ENCODE peak calls at places on chromosomes 2 and 18, in ten cellular contexts. One of them, this sample, is unnamed.

GRCh38 chr2:61210332-61210981 is 48.5 kb downstream of the C2orf74 start:
- DNase-seq in M059J: peak
- DNase-seq in LNCaP clone FGC: no peak
- DNase-seq in GM13976: no peak
- DNase-seq in ovary: no peak
- DNase-seq in activated CD4-positive, alpha-beta T cell treated with anti-CD3 and anti-CD28 coated beads, Interleukin-2, amount 50 U/mL, for 4 hours: no peak
- DNase-seq in NCI-H1092 treated with DMSO at 0.1 percent for 48 hours: no peak
- DNase-seq in Calu3: no peak
- DNase-seq in activated T-helper 1 cell treated with Interleukin-2 at 50 U/mL for 16 hours: no peak
- DNase-seq in AG20443: peak
- DNase-seq in this sample: peak

GRCh38 chr2:69801745-69802144 is 27.7 kb upstream of the GMCL1 start:
- DNase-seq in M059J: no peak
- DNase-seq in LNCaP clone FGC: no peak
- DNase-seq in GM13976: no peak
- DNase-seq in ovary: no peak
- DNase-seq in activated CD4-positive, alpha-beta T cell treated with anti-CD3 and anti-CD28 coated beads, Interleukin-2, amount 50 U/mL, for 4 hours: no peak
- DNase-seq in NCI-H1092 treated with DMSO at 0.1 percent for 48 hours: peak
- DNase-seq in Calu3: no peak
- DNase-seq in activated T-helper 1 cell treated with Interleukin-2 at 50 U/mL for 16 hours: no peak
- DNase-seq in AG20443: no peak
- DNase-seq in this sample: no peak

GRCh38 chr2:227180286-227180685 is 15.9 kb downstream of the COL4A3 start:
- DNase-seq in M059J: no peak
- DNase-seq in LNCaP clone FGC: no peak
- DNase-seq in GM13976: no peak
- DNase-seq in ovary: peak
- DNase-seq in activated CD4-positive, alpha-beta T cell treated with anti-CD3 and anti-CD28 coated beads, Interleukin-2, amount 50 U/mL, for 4 hours: no peak
- DNase-seq in NCI-H1092 treated with DMSO at 0.1 percent for 48 hours: no peak
- DNase-seq in Calu3: peak
- DNase-seq in activated T-helper 1 cell treated with Interleukin-2 at 50 U/mL for 16 hours: no peak
- DNase-seq in AG20443: peak
- DNase-seq in this sample: peak

GRCh38 chr2:21291281-21291825 is 167.6 kb downstream of the TDRD15 start:
- DNase-seq in M059J: no peak
- DNase-seq in LNCaP clone FGC: no peak
- DNase-seq in GM13976: no peak
- DNase-seq in ovary: no peak
- DNase-seq in activated CD4-positive, alpha-beta T cell treated with anti-CD3 and anti-CD28 coated beads, Interleukin-2, amount 50 U/mL, for 4 hours: no peak
- DNase-seq in NCI-H1092 treated with DMSO at 0.1 percent for 48 hours: no peak
- DNase-seq in Calu3: no peak
- DNase-seq in activated T-helper 1 cell treated with Interleukin-2 at 50 U/mL for 16 hours: no peak
- DNase-seq in AG20443: no peak
- DNase-seq in this sample: no peak

GRCh38 chr2:169980643-169981042 is 153.4 kb downstream of the UBR3 start:
- DNase-seq in M059J: no peak
- DNase-seq in LNCaP clone FGC: no peak
- DNase-seq in GM13976: no peak
- DNase-seq in ovary: no peak
- DNase-seq in activated CD4-positive, alpha-beta T cell treated with anti-CD3 and anti-CD28 coated beads, Interleukin-2, amount 50 U/mL, for 4 hours: no peak
- DNase-seq in NCI-H1092 treated with DMSO at 0.1 percent for 48 hours: no peak
- DNase-seq in Calu3: no peak
- DNase-seq in activated T-helper 1 cell treated with Interleukin-2 at 50 U/mL for 16 hours: no peak
- DNase-seq in AG20443: no peak
- DNase-seq in this sample: no peak

GRCh38 chr18:12296087-12296403 is 12.0 kb upstream of the TUBB6 start:
- DNase-seq in M059J: peak
- DNase-seq in LNCaP clone FGC: no peak
- DNase-seq in GM13976: no peak
- DNase-seq in ovary: no peak
- DNase-seq in activated CD4-positive, alpha-beta T cell treated with anti-CD3 and anti-CD28 coated beads, Interleukin-2, amount 50 U/mL, for 4 hours: no peak
- DNase-seq in NCI-H1092 treated with DMSO at 0.1 percent for 48 hours: no peak
- DNase-seq in Calu3: no peak
- DNase-seq in activated T-helper 1 cell treated with Interleukin-2 at 50 U/mL for 16 hours: no peak
- DNase-seq in AG20443: no peak
- DNase-seq in this sample: no peak

GRCh38 chr2:140063356-140063755 is 1283.2 kb upstream of the NXPH2 start:
- DNase-seq in M059J: no peak
- DNase-seq in LNCaP clone FGC: no peak
- DNase-seq in GM13976: no peak
- DNase-seq in ovary: no peak
- DNase-seq in activated CD4-positive, alpha-beta T cell treated with anti-CD3 and anti-CD28 coated beads, Interleukin-2, amount 50 U/mL, for 4 hours: no peak
- DNase-seq in NCI-H1092 treated with DMSO at 0.1 percent for 48 hours: peak
- DNase-seq in Calu3: no peak
- DNase-seq in activated T-helper 1 cell treated with Interleukin-2 at 50 U/mL for 16 hours: no peak
- DNase-seq in AG20443: no peak
- DNase-seq in this sample: no peak

GRCh38 chr2:135552887-135553286 is 21.6 kb downstream of the R3HDM1 start:
- DNase-seq in M059J: no peak
- DNase-seq in LNCaP clone FGC: no peak
- DNase-seq in GM13976: no peak
- DNase-seq in ovary: no peak
- DNase-seq in activated CD4-positive, alpha-beta T cell treated with anti-CD3 and anti-CD28 coated beads, Interleukin-2, amount 50 U/mL, for 4 hours: no peak
- DNase-seq in NCI-H1092 treated with DMSO at 0.1 percent for 48 hours: no peak
- DNase-seq in Calu3: no peak
- DNase-seq in activated T-helper 1 cell treated with Interleukin-2 at 50 U/mL for 16 hours: no peak
- DNase-seq in AG20443: no peak
- DNase-seq in this sample: no peak

GRCh38 chr2:177478029-177478428 is 85.5 kb downstream of the AGPS start:
- DNase-seq in M059J: no peak
- DNase-seq in LNCaP clone FGC: no peak
- DNase-seq in GM13976: no peak
- DNase-seq in ovary: no peak
- DNase-seq in activated CD4-positive, alpha-beta T cell treated with anti-CD3 and anti-CD28 coated beads, Interleukin-2, amount 50 U/mL, for 4 hours: no peak
- DNase-seq in NCI-H1092 treated with DMSO at 0.1 percent for 48 hours: no peak
- DNase-seq in Calu3: no peak
- DNase-seq in activated T-helper 1 cell treated with Interleukin-2 at 50 U/mL for 16 hours: no peak
- DNase-seq in AG20443: no peak
- DNase-seq in this sample: peak

GRCh38 chr2:42971947-42972736 is 179.8 kb upstream of the HAAO start:
- DNase-seq in M059J: no peak
- DNase-seq in LNCaP clone FGC: no peak
- DNase-seq in GM13976: no peak
- DNase-seq in ovary: no peak
- DNase-seq in activated CD4-positive, alpha-beta T cell treated with anti-CD3 and anti-CD28 coated beads, Interleukin-2, amount 50 U/mL, for 4 hours: no peak
- DNase-seq in NCI-H1092 treated with DMSO at 0.1 percent for 48 hours: no peak
- DNase-seq in Calu3: no peak
- DNase-seq in activated T-helper 1 cell treated with Interleukin-2 at 50 U/mL for 16 hours: no peak
- DNase-seq in AG20443: no peak
- DNase-seq in this sample: peak

GRCh38 chr18:31373641-31374040 is 2.9 kb upstream of the DSG4 start:
- DNase-seq in M059J: no peak
- DNase-seq in LNCaP clone FGC: no peak
- DNase-seq in GM13976: no peak
- DNase-seq in ovary: no peak
- DNase-seq in activated CD4-positive, alpha-beta T cell treated with anti-CD3 and anti-CD28 coated beads, Interleukin-2, amount 50 U/mL, for 4 hours: no peak
- DNase-seq in NCI-H1092 treated with DMSO at 0.1 percent for 48 hours: no peak
- DNase-seq in Calu3: no peak
- DNase-seq in activated T-helper 1 cell treated with Interleukin-2 at 50 U/mL for 16 hours: no peak
- DNase-seq in AG20443: no peak
- DNase-seq in this sample: no peak

GRCh38 chr2:31812051-31812798 is 198.6 kb downstream of the MEMO1 start:
- DNase-seq in M059J: peak
- DNase-seq in LNCaP clone FGC: peak
- DNase-seq in GM13976: peak
- DNase-seq in ovary: no peak
- DNase-seq in activated CD4-positive, alpha-beta T cell treated with anti-CD3 and anti-CD28 coated beads, Interleukin-2, amount 50 U/mL, for 4 hours: no peak
- DNase-seq in NCI-H1092 treated with DMSO at 0.1 percent for 48 hours: no peak
- DNase-seq in Calu3: no peak
- DNase-seq in activated T-helper 1 cell treated with Interleukin-2 at 50 U/mL for 16 hours: no peak
- DNase-seq in AG20443: peak
- DNase-seq in this sample: peak

GRCh38 chr2:229714736-229715541 is 584 bp upstream of the DNER start:
- DNase-seq in M059J: peak
- DNase-seq in LNCaP clone FGC: peak
- DNase-seq in GM13976: peak
- DNase-seq in ovary: peak
- DNase-seq in activated CD4-positive, alpha-beta T cell treated with anti-CD3 and anti-CD28 coated beads, Interleukin-2, amount 50 U/mL, for 4 hours: peak
- DNase-seq in NCI-H1092 treated with DMSO at 0.1 percent for 48 hours: peak
- DNase-seq in Calu3: peak
- DNase-seq in activated T-helper 1 cell treated with Interleukin-2 at 50 U/mL for 16 hours: no peak
- DNase-seq in AG20443: peak
- DNase-seq in this sample: peak

GRCh38 chr2:189192766-189193165 is 13.2 kb upstream of the COL5A2 start:
- DNase-seq in M059J: no peak
- DNase-seq in LNCaP clone FGC: no peak
- DNase-seq in GM13976: no peak
- DNase-seq in ovary: no peak
- DNase-seq in activated CD4-positive, alpha-beta T cell treated with anti-CD3 and anti-CD28 coated beads, Interleukin-2, amount 50 U/mL, for 4 hours: no peak
- DNase-seq in NCI-H1092 treated with DMSO at 0.1 percent for 48 hours: no peak
- DNase-seq in Calu3: no peak
- DNase-seq in activated T-helper 1 cell treated with Interleukin-2 at 50 U/mL for 16 hours: no peak
- DNase-seq in AG20443: no peak
- DNase-seq in this sample: no peak

GRCh38 chr2:9782197-9782719 is 61.0 kb upstream of the TAF1B start:
- DNase-seq in M059J: peak
- DNase-seq in LNCaP clone FGC: no peak
- DNase-seq in GM13976: no peak
- DNase-seq in ovary: no peak
- DNase-seq in activated CD4-positive, alpha-beta T cell treated with anti-CD3 and anti-CD28 coated beads, Interleukin-2, amount 50 U/mL, for 4 hours: peak
- DNase-seq in NCI-H1092 treated with DMSO at 0.1 percent for 48 hours: no peak
- DNase-seq in Calu3: peak
- DNase-seq in activated T-helper 1 cell treated with Interleukin-2 at 50 U/mL for 16 hours: peak
- DNase-seq in AG20443: no peak
- DNase-seq in this sample: peak

This sample was measured in renal cortical epithelial cell.